ENCODE peak calls at places on chromosomes 5 and 9, in seven cellular contexts. E is tibial nerve, D is progenitor cell of endocrine pancreas, C is choroid plexus epithelial cell, K is osteoblast, Z is OCI-LY7, M is left ventricle myocardium inferior. U is an unnamed sample.

GRCh38 chr5:1299961-1300360 is 5.1 kb upstream of the TERT start:
- DNase-seq in E (no peak), D (no peak), C (no peak), K (no peak), Z (no peak), M (no peak), U (no peak)

GRCh38 chr5:135821061-135821781 is 13.2 kb upstream of the SLC25A48 start:
- DNase-seq in E (no peak), D (no peak), C (no peak), K (peak), Z (peak), M (no peak), U (no peak)

GRCh38 chr5:63916786-63917185 is 45.5 kb downstream of the HTR1A start:
- DNase-seq in E (no peak), D (no peak), C (peak), K (no peak), Z (no peak), M (no peak), U (no peak)

GRCh38 chr5:181207214-181207959 is 2.4 kb upstream of the TRIM7 start:
- DNase-seq in E (peak), D (no peak), C (peak), K (peak), Z (peak), M (peak), U (no peak)

GRCh38 chr5:96699186-96699820 is 37.1 kb downstream of the CAST start:
- DNase-seq in E (no peak), D (no peak), C (no peak), K (no peak), Z (no peak), M (no peak), U (no peak)

GRCh38 chr5:155978805-155979204 is 348.2 kb upstream of the SGCD start:
- DNase-seq in E (no peak), D (no peak), C (no peak), K (no peak), Z (no peak), M (no peak), U (no peak)

GRCh38 chr5:123700624-123701023 is 188.6 kb downstream of the CSNK1G3 start:
- DNase-seq in E (no peak), D (no peak), C (peak), K (peak), Z (no peak), M (no peak), U (no peak)

GRCh38 chr9:14238518-14238917 is 75.4 kb downstream of the NFIB start:
- DNase-seq in E (no peak), D (no peak), C (peak), K (no peak), Z (no peak), M (no peak), U (no peak)

GRCh38 chr5:143921525-143922311 is 109.8 kb downstream of the HMHB1 start:
- DNase-seq in E (peak), D (no peak), C (peak), K (peak), Z (no peak), M (no peak), U (no peak)

GRCh38 chr5:40879163-40879942 is 29.9 kb upstream of the C7 start:
- DNase-seq in E (no peak), D (no peak), C (peak), K (peak), Z (peak), M (no peak), U (no peak)

GRCh38 chr9:133786371-133786753 is 48.2 kb upstream of the SARDH start:
- DNase-seq in E (no peak), D (no peak), C (no peak), K (no peak), Z (peak), M (no peak), U (no peak)

GRCh38 chr9:8821910-8822666 is 1022.5 kb upstream of the DMAC1 start:
- DNase-seq in E (no peak), D (no peak), C (no peak), K (no peak), Z (no peak), M (no peak), U (no peak)

GRCh38 chr5:129101794-129102193 is 7.2 kb downstream of the ISOC1 start:
- DNase-seq in E (no peak), D (no peak), C (no peak), K (no peak), Z (no peak), M (no peak), U (no peak)

GRCh38 chr9:135526089-135526729 is 5.0 kb downstream of the LCN1 start:
- DNase-seq in E (no peak), D (no peak), C (no peak), K (peak), Z (no peak), M (no peak), U (no peak)

GRCh38 chr9:122213589-122214413 is 15.0 kb downstream of the LHX6 start:
- DNase-seq in E (no peak), D (peak), C (no peak), K (peak), Z (peak), M (no peak), U (peak)

GRCh38 chr5:157999696-158000095 is 140.8 kb upstream of the CLINT1 start:
- DNase-seq in E (no peak), D (no peak), C (no peak), K (no peak), Z (no peak), M (no peak), U (no peak)

GRCh38 chr9:136687721-136688223 is 515 bp upstream of the AGPAT2 start:
- DNase-seq in E (no peak), D (no peak), C (no peak), K (no peak), Z (no peak), M (peak), U (no peak)

GRCh38 chr5:24862117-24862516 is 217.3 kb upstream of the CDH10 start:
- DNase-seq in E (no peak), D (no peak), C (no peak), K (no peak), Z (no peak), M (no peak), U (no peak)

GRCh38 chr5:146158255-146158654 is 24.2 kb downstream of the LARS1 start:
- DNase-seq in E (no peak), D (no peak), C (no peak), K (peak), Z (no peak), M (no peak), U (no peak)

GRCh38 chr9:69532359-69532758 is 139.8 kb downstream of the APBA1 start:
- DNase-seq in E (no peak), D (no peak), C (no peak), K (no peak), Z (no peak), M (no peak), U (no peak)

GRCh38 chr9:69535911-69536310 is 136.3 kb downstream of the APBA1 start:
- DNase-seq in E (no peak), D (no peak), C (no peak), K (peak), Z (no peak), M (no peak), U (no peak)

GRCh38 chr9:69535296-69535832 is 136.8 kb downstream of the APBA1 start:
- DNase-seq in E (no peak), D (no peak), C (no peak), K (no peak), Z (no peak), M (no peak), U (no peak)
- TF ChIP-seq CTCF in E (no peak), D (no peak), C (no peak), K (peak), Z (no peak), M (no peak), U (no peak)

GRCh38 chr5:76474377-76474776 is 71.3 kb downstream of the IQGAP2 start:
- DNase-seq in E (no peak), D (no peak), C (no peak), K (no peak), Z (no peak), M (no peak), U (no peak)
- TF ChIP-seq CTCF in E (no peak), D (no peak), C (no peak), K (no peak), Z (no peak), M (no peak), U (no peak)

DNA sequence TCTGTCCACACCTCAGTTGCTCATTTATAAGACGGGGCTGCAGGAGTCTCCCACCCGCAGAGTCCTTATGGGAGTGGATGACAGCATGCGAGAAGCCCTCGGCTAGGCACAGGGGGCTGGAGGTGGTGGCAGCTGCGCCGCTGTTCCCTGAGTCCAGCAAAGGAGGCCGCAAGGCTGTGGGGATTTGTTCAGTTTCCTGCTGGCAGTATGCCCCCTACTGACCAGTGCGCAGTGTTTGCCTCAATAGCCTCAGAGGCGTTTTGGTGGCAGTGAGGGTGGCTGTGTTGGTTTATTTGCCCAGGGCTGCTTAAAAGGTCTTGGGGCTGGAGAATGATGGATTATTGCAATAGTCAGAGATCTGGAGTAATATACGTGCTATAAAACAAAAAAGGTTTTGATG is 176.3 kb upstream of the OTULINL start:
- DNase-seq in E (no peak), D (no peak), C (no peak), K (no peak), Z (no peak), M (no peak), U (no peak)
- TF ChIP-seq CTCF in E (no peak), D (peak), C (peak), K (no peak), Z (peak), M (peak), U (peak)

GRCh38 chr9:33785914-33786313 is 9.4 kb upstream of the PRSS3 start:
- DNase-seq in E (no peak), D (no peak), C (peak), K (peak), Z (peak), M (no peak), U (no peak)
- TF ChIP-seq CTCF in E (no peak), D (peak), C (peak), K (peak), Z (peak), M (no peak), U (no peak)

DNA sequence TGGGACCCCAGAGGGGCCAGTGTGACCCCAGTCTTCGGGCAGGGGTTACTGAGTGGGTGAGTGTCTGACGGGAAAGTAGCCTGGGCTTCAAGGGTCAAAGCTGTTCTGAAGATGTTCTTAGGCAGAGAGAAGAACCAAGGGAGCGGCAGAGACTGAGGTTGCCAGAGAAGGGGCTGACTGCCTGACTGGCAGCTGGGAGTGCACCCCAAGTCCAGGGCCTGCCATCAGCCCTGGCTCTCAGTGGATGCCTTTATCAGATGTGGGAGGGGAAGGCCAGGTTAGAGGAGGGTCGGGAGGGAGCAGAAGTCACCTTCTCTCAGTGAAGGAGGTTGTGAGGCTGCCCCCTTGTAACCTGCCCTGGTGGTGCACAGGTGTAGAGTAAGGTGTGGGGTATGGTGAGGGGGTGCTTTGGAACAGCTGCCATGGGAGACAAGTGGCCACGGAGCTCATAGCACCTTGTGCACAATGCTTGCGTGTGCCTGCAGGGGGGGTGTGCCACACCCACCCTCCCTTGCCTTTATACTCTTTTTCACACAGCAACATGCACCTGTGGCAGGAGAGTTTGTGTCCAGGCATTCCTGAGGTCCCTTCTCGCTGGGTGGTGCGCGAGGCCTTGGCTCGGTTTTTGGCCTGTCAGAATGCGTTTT is 18.9 kb downstream of the RALGPS1 start:
- DNase-seq in E (no peak), D (no peak), C (no peak), K (no peak), Z (no peak), M (no peak), U (no peak)
- TF ChIP-seq CTCF in E (no peak), D (no peak), C (no peak), K (no peak), Z (no peak), M (no peak), U (no peak)